ENCODE peak calls at places on chromosomes 1 and 21, in eight cellular contexts. One of them, this sample, is unnamed.

GRCh38 chr1:112849425-112849966 is 106.5 kb downstream of the SLC16A1 start:
- DNase-seq in NCI-H1105 treated with DMSO at 0.1 percent for 48 hours: peak; percentile 22
- DNase-seq in GDM1: no peak
- DNase-seq in DMS 273 treated with DMSO at 0.1 percent for 48 hours: peak; percentile 18
- DNase-seq in T-cell: no peak
- DNase-seq in activated T-cell treated with anti-CD3 and anti-CD28 coated beads, Interleukin-2, amount 50 U/mL, for 72 hours: peak; percentile 5
- DNase-seq in stimulated activated CD8-positive, alpha-beta memory T cell treated with anti-CD3 and anti-CD28 coated beads, Interleukin-4, amount 100 ng/mL, for 4 hours: no peak
- DNase-seq in T-helper 2 cell: no peak
- DNase-seq in this sample: peak; percentile 56

GRCh38 chr1:97144527-97144926 is 422.9 kb downstream of the PTBP2 start:
- DNase-seq in GDM1: no peak
- DNase-seq in stimulated activated CD8-positive, alpha-beta memory T cell treated with anti-CD3 and anti-CD28 coated beads, Interleukin-4, amount 100 ng/mL, for 4 hours: no peak
- DNase-seq in NCI-H1105 treated with DMSO at 0.1 percent for 48 hours: no peak
- DNase-seq in activated T-cell treated with anti-CD3 and anti-CD28 coated beads, Interleukin-2, amount 50 U/mL, for 72 hours: no peak
- DNase-seq in T-cell: no peak
- DNase-seq in DMS 273 treated with DMSO at 0.1 percent for 48 hours: no peak
- DNase-seq in T-helper 2 cell: no peak
- DNase-seq in this sample: no peak

GRCh38 chr1:38013027-38013588 is 574 bp downstream of the UTP11 start:
- DNase-seq in T-helper 2 cell: no peak
- DNase-seq in NCI-H1105 treated with DMSO at 0.1 percent for 48 hours: no peak
- DNase-seq in DMS 273 treated with DMSO at 0.1 percent for 48 hours: peak; percentile 100
- DNase-seq in stimulated activated CD8-positive, alpha-beta memory T cell treated with anti-CD3 and anti-CD28 coated beads, Interleukin-4, amount 100 ng/mL, for 4 hours: no peak
- DNase-seq in activated T-cell treated with anti-CD3 and anti-CD28 coated beads, Interleukin-2, amount 50 U/mL, for 72 hours: no peak
- DNase-seq in T-cell: no peak
- DNase-seq in GDM1: no peak
- DNase-seq in this sample: no peak

GRCh38 chr1:11441211-11441952 is 37.6 kb upstream of the DISP3 start:
- DNase-seq in DMS 273 treated with DMSO at 0.1 percent for 48 hours: no peak
- DNase-seq in GDM1: no peak
- DNase-seq in activated T-cell treated with anti-CD3 and anti-CD28 coated beads, Interleukin-2, amount 50 U/mL, for 72 hours: no peak
- DNase-seq in T-cell: no peak
- DNase-seq in NCI-H1105 treated with DMSO at 0.1 percent for 48 hours: no peak
- DNase-seq in stimulated activated CD8-positive, alpha-beta memory T cell treated with anti-CD3 and anti-CD28 coated beads, Interleukin-4, amount 100 ng/mL, for 4 hours: no peak
- DNase-seq in T-helper 2 cell: no peak
- DNase-seq in this sample: no peak

GRCh38 chr1:155514582-155515187 is 47.9 kb downstream of the ASH1L start:
- DNase-seq in DMS 273 treated with DMSO at 0.1 percent for 48 hours: no peak
- DNase-seq in NCI-H1105 treated with DMSO at 0.1 percent for 48 hours: no peak
- DNase-seq in stimulated activated CD8-positive, alpha-beta memory T cell treated with anti-CD3 and anti-CD28 coated beads, Interleukin-4, amount 100 ng/mL, for 4 hours: no peak
- DNase-seq in T-cell: no peak
- DNase-seq in T-helper 2 cell: no peak
- DNase-seq in GDM1: no peak
- DNase-seq in activated T-cell treated with anti-CD3 and anti-CD28 coated beads, Interleukin-2, amount 50 U/mL, for 72 hours: no peak
- DNase-seq in this sample: no peak

GRCh38 chr1:243413431-243414151 is 157.8 kb downstream of the SDCCAG8 start:
- DNase-seq in T-cell: no peak
- DNase-seq in stimulated activated CD8-positive, alpha-beta memory T cell treated with anti-CD3 and anti-CD28 coated beads, Interleukin-4, amount 100 ng/mL, for 4 hours: no peak
- DNase-seq in activated T-cell treated with anti-CD3 and anti-CD28 coated beads, Interleukin-2, amount 50 U/mL, for 72 hours: no peak
- DNase-seq in DMS 273 treated with DMSO at 0.1 percent for 48 hours: no peak
- DNase-seq in T-helper 2 cell: no peak
- DNase-seq in GDM1: no peak
- DNase-seq in NCI-H1105 treated with DMSO at 0.1 percent for 48 hours: no peak
- DNase-seq in this sample: no peak

GRCh38 chr1:17265162-17265561 is 16.3 kb downstream of the PADI3 start:
- DNase-seq in T-cell: no peak
- DNase-seq in stimulated activated CD8-positive, alpha-beta memory T cell treated with anti-CD3 and anti-CD28 coated beads, Interleukin-4, amount 100 ng/mL, for 4 hours: no peak
- DNase-seq in activated T-cell treated with anti-CD3 and anti-CD28 coated beads, Interleukin-2, amount 50 U/mL, for 72 hours: no peak
- DNase-seq in NCI-H1105 treated with DMSO at 0.1 percent for 48 hours: no peak
- DNase-seq in T-helper 2 cell: no peak
- DNase-seq in GDM1: no peak
- DNase-seq in DMS 273 treated with DMSO at 0.1 percent for 48 hours: no peak
- DNase-seq in this sample: no peak

GRCh38 chr1:231153726-231154125 is 8.1 kb upstream of the TRIM67 start:
- DNase-seq in GDM1: no peak
- DNase-seq in T-helper 2 cell: no peak
- DNase-seq in T-cell: no peak
- DNase-seq in NCI-H1105 treated with DMSO at 0.1 percent for 48 hours: peak; percentile 5
- DNase-seq in DMS 273 treated with DMSO at 0.1 percent for 48 hours: peak; percentile 14
- DNase-seq in activated T-cell treated with anti-CD3 and anti-CD28 coated beads, Interleukin-2, amount 50 U/mL, for 72 hours: no peak
- DNase-seq in stimulated activated CD8-positive, alpha-beta memory T cell treated with anti-CD3 and anti-CD28 coated beads, Interleukin-4, amount 100 ng/mL, for 4 hours: no peak
- DNase-seq in this sample: peak; percentile 9

GRCh38 chr1:54640863-54641836 is at the start of gene MROH7:
- DNase-seq in T-cell: no peak
- DNase-seq in stimulated activated CD8-positive, alpha-beta memory T cell treated with anti-CD3 and anti-CD28 coated beads, Interleukin-4, amount 100 ng/mL, for 4 hours: no peak
- DNase-seq in DMS 273 treated with DMSO at 0.1 percent for 48 hours: no peak
- DNase-seq in GDM1: no peak
- DNase-seq in T-helper 2 cell: no peak
- DNase-seq in NCI-H1105 treated with DMSO at 0.1 percent for 48 hours: no peak
- DNase-seq in activated T-cell treated with anti-CD3 and anti-CD28 coated beads, Interleukin-2, amount 50 U/mL, for 72 hours: no peak
- DNase-seq in this sample: no peak

GRCh38 chr1:197911857-197912696 is 5.1 kb upstream of the LHX9 start:
- DNase-seq in NCI-H1105 treated with DMSO at 0.1 percent for 48 hours: peak; percentile 56
- DNase-seq in stimulated activated CD8-positive, alpha-beta memory T cell treated with anti-CD3 and anti-CD28 coated beads, Interleukin-4, amount 100 ng/mL, for 4 hours: no peak
- DNase-seq in GDM1: no peak
- DNase-seq in DMS 273 treated with DMSO at 0.1 percent for 48 hours: no peak
- DNase-seq in T-cell: no peak
- DNase-seq in activated T-cell treated with anti-CD3 and anti-CD28 coated beads, Interleukin-2, amount 50 U/mL, for 72 hours: no peak
- DNase-seq in T-helper 2 cell: no peak
- DNase-seq in this sample: peak; percentile 51

GRCh38 chr1:53981220-53981619 is 35.1 kb downstream of the LRRC42 start:
- DNase-seq in DMS 273 treated with DMSO at 0.1 percent for 48 hours: no peak
- DNase-seq in T-cell: no peak
- DNase-seq in T-helper 2 cell: no peak
- DNase-seq in activated T-cell treated with anti-CD3 and anti-CD28 coated beads, Interleukin-2, amount 50 U/mL, for 72 hours: no peak
- DNase-seq in NCI-H1105 treated with DMSO at 0.1 percent for 48 hours: no peak
- DNase-seq in GDM1: no peak
- DNase-seq in stimulated activated CD8-positive, alpha-beta memory T cell treated with anti-CD3 and anti-CD28 coated beads, Interleukin-4, amount 100 ng/mL, for 4 hours: no peak
- DNase-seq in this sample: no peak

GRCh38 chr1:84442256-84442655 is 36.8 kb upstream of the RPF1 start:
- DNase-seq in T-cell: no peak
- DNase-seq in activated T-cell treated with anti-CD3 and anti-CD28 coated beads, Interleukin-2, amount 50 U/mL, for 72 hours: peak; percentile 9
- DNase-seq in GDM1: peak; percentile 67
- DNase-seq in T-helper 2 cell: no peak
- DNase-seq in stimulated activated CD8-positive, alpha-beta memory T cell treated with anti-CD3 and anti-CD28 coated beads, Interleukin-4, amount 100 ng/mL, for 4 hours: no peak
- DNase-seq in DMS 273 treated with DMSO at 0.1 percent for 48 hours: peak; percentile 28
- DNase-seq in NCI-H1105 treated with DMSO at 0.1 percent for 48 hours: peak; percentile 45
- DNase-seq in this sample: peak; percentile 73

GRCh38 chr1:10935241-10935640 is 77.2 kb upstream of the TARDBP start:
- DNase-seq in NCI-H1105 treated with DMSO at 0.1 percent for 48 hours: no peak
- DNase-seq in activated T-cell treated with anti-CD3 and anti-CD28 coated beads, Interleukin-2, amount 50 U/mL, for 72 hours: no peak
- DNase-seq in DMS 273 treated with DMSO at 0.1 percent for 48 hours: no peak
- DNase-seq in GDM1: no peak
- DNase-seq in stimulated activated CD8-positive, alpha-beta memory T cell treated with anti-CD3 and anti-CD28 coated beads, Interleukin-4, amount 100 ng/mL, for 4 hours: no peak
- DNase-seq in T-cell: no peak
- DNase-seq in T-helper 2 cell: no peak
- DNase-seq in this sample: no peak

GRCh38 chr1:228794173-228794572 is 58.9 kb downstream of the RHOU start:
- DNase-seq in T-helper 2 cell: no peak
- DNase-seq in NCI-H1105 treated with DMSO at 0.1 percent for 48 hours: no peak
- DNase-seq in GDM1: no peak
- DNase-seq in stimulated activated CD8-positive, alpha-beta memory T cell treated with anti-CD3 and anti-CD28 coated beads, Interleukin-4, amount 100 ng/mL, for 4 hours: no peak
- DNase-seq in activated T-cell treated with anti-CD3 and anti-CD28 coated beads, Interleukin-2, amount 50 U/mL, for 72 hours: peak; percentile 40
- DNase-seq in DMS 273 treated with DMSO at 0.1 percent for 48 hours: no peak
- DNase-seq in T-cell: no peak
- DNase-seq in this sample: no peak

GRCh38 chr21:31991356-31992331 is 118.8 kb downstream of the HUNK start:
- DNase-seq in T-helper 2 cell: no peak
- DNase-seq in T-cell: no peak
- DNase-seq in DMS 273 treated with DMSO at 0.1 percent for 48 hours: no peak
- DNase-seq in activated T-cell treated with anti-CD3 and anti-CD28 coated beads, Interleukin-2, amount 50 U/mL, for 72 hours: no peak
- DNase-seq in NCI-H1105 treated with DMSO at 0.1 percent for 48 hours: no peak
- DNase-seq in stimulated activated CD8-positive, alpha-beta memory T cell treated with anti-CD3 and anti-CD28 coated beads, Interleukin-4, amount 100 ng/mL, for 4 hours: no peak
- DNase-seq in GDM1: no peak
- DNase-seq in this sample: no peak

GRCh38 chr21:42097860-42098259 is 26.7 kb downstream of the UMODL1 start:
- DNase-seq in activated T-cell treated with anti-CD3 and anti-CD28 coated beads, Interleukin-2, amount 50 U/mL, for 72 hours: no peak
- DNase-seq in NCI-H1105 treated with DMSO at 0.1 percent for 48 hours: no peak
- DNase-seq in stimulated activated CD8-positive, alpha-beta memory T cell treated with anti-CD3 and anti-CD28 coated beads, Interleukin-4, amount 100 ng/mL, for 4 hours: no peak
- DNase-seq in GDM1: peak; percentile 49
- DNase-seq in DMS 273 treated with DMSO at 0.1 percent for 48 hours: no peak
- DNase-seq in T-cell: no peak
- DNase-seq in T-helper 2 cell: no peak
- DNase-seq in this sample: peak; percentile 54

GRCh38 chr1:1918901-1919303 is at the start of gene TMEM52:
- DNase-seq in NCI-H1105 treated with DMSO at 0.1 percent for 48 hours: no peak
- DNase-seq in T-helper 2 cell: no peak
- DNase-seq in GDM1: no peak
- DNase-seq in T-cell: no peak
- DNase-seq in DMS 273 treated with DMSO at 0.1 percent for 48 hours: no peak
- DNase-seq in activated T-cell treated with anti-CD3 and anti-CD28 coated beads, Interleukin-2, amount 50 U/mL, for 72 hours: no peak
- DNase-seq in stimulated activated CD8-positive, alpha-beta memory T cell treated with anti-CD3 and anti-CD28 coated beads, Interleukin-4, amount 100 ng/mL, for 4 hours: no peak
- DNase-seq in this sample: no peak

GRCh38 chr1:47711848-47712492 is 274.1 kb downstream of the FOXD2 start:
- DNase-seq in T-cell: no peak
- DNase-seq in NCI-H1105 treated with DMSO at 0.1 percent for 48 hours: no peak
- DNase-seq in GDM1: no peak
- DNase-seq in stimulated activated CD8-positive, alpha-beta memory T cell treated with anti-CD3 and anti-CD28 coated beads, Interleukin-4, amount 100 ng/mL, for 4 hours: no peak
- DNase-seq in DMS 273 treated with DMSO at 0.1 percent for 48 hours: no peak
- DNase-seq in T-helper 2 cell: no peak
- DNase-seq in activated T-cell treated with anti-CD3 and anti-CD28 coated beads, Interleukin-2, amount 50 U/mL, for 72 hours: no peak
- DNase-seq in this sample: no peak

GRCh38 chr1:101150676-101151075 is 86.1 kb upstream of the S1PR1 start:
- DNase-seq in NCI-H1105 treated with DMSO at 0.1 percent for 48 hours: no peak
- DNase-seq in T-cell: no peak
- DNase-seq in activated T-cell treated with anti-CD3 and anti-CD28 coated beads, Interleukin-2, amount 50 U/mL, for 72 hours: no peak
- DNase-seq in stimulated activated CD8-positive, alpha-beta memory T cell treated with anti-CD3 and anti-CD28 coated beads, Interleukin-4, amount 100 ng/mL, for 4 hours: no peak
- DNase-seq in T-helper 2 cell: no peak
- DNase-seq in DMS 273 treated with DMSO at 0.1 percent for 48 hours: no peak
- DNase-seq in GDM1: no peak
- DNase-seq in this sample: no peak

GRCh38 chr1:219374636-219375035 is 201.0 kb downstream of the LYPLAL1 start:
- DNase-seq in NCI-H1105 treated with DMSO at 0.1 percent for 48 hours: no peak
- DNase-seq in GDM1: no peak
- DNase-seq in DMS 273 treated with DMSO at 0.1 percent for 48 hours: no peak
- DNase-seq in T-cell: no peak
- DNase-seq in T-helper 2 cell: no peak
- DNase-seq in stimulated activated CD8-positive, alpha-beta memory T cell treated with anti-CD3 and anti-CD28 coated beads, Interleukin-4, amount 100 ng/mL, for 4 hours: no peak
- DNase-seq in activated T-cell treated with anti-CD3 and anti-CD28 coated beads, Interleukin-2, amount 50 U/mL, for 72 hours: no peak
- DNase-seq in this sample: no peak

GRCh38 chr1:166888710-166889109 is 12.6 kb upstream of the TADA1 start:
- DNase-seq in NCI-H1105 treated with DMSO at 0.1 percent for 48 hours: peak; percentile 3
- DNase-seq in DMS 273 treated with DMSO at 0.1 percent for 48 hours: no peak
- DNase-seq in GDM1: no peak
- DNase-seq in stimulated activated CD8-positive, alpha-beta memory T cell treated with anti-CD3 and anti-CD28 coated beads, Interleukin-4, amount 100 ng/mL, for 4 hours: no peak
- DNase-seq in T-helper 2 cell: no peak
- DNase-seq in T-cell: no peak
- DNase-seq in activated T-cell treated with anti-CD3 and anti-CD28 coated beads, Interleukin-2, amount 50 U/mL, for 72 hours: no peak
- DNase-seq in this sample: no peak

This sample was measured in NCI-H446.